ENCODE peak calls at places on chromosomes 1 and 21, in ten cellular contexts. S, W, X, E, C, J, A, Z, L and K are unnamed samples.
A peak's percentile ranks its signal among the peaks of the same experiment; 100 is the strongest.

GRCh38 chr1:9590945-9591668 is 2.4 kb downstream of the TMEM201 start:
- DNase-seq in Z (no peak), A (no peak), C (no peak), L (peak; percentile 11), J (no peak), S (no peak), E (no peak), X (no peak), W (peak; percentile 50), K (no peak)

GRCh38 chr1:30911061-30911954 is 2.8 kb upstream of the SDC3 start:
- DNase-seq in Z (no peak), E (peak; percentile 91), X (peak; percentile 74), C (peak; percentile 64), J (peak; percentile 83), L (peak; percentile 74), A (peak; percentile 54), S (peak; percentile 94), W (peak; percentile 86), K (peak; percentile 81)

GRCh38 chr1:30856260-30856790 is 52.2 kb downstream of the SDC3 start:
- DNase-seq in Z (no peak), J (peak; percentile 30), S (no peak), L (no peak), E (peak; percentile 28), W (no peak), A (no peak), X (no peak), C (no peak), K (no peak)

GRCh38 chr1:89550995-89551394 is 26.4 kb downstream of the LRRC8B start:
- DNase-seq in A (no peak), J (no peak), W (no peak), Z (no peak), X (no peak), C (no peak), E (no peak), L (no peak), S (peak; percentile 74), K (no peak)

GRCh38 chr1:62425041-62425440 is 11.8 kb upstream of the USP1 start:
- DNase-seq in S (peak; percentile 15), Z (no peak), J (no peak), L (no peak), E (no peak), W (no peak), A (no peak), C (no peak), X (no peak), K (no peak)

GRCh38 chr1:84339503-84339902 is 38.0 kb downstream of the SAMD13 start:
- DNase-seq in X (no peak), Z (no peak), C (peak; percentile 73), S (no peak), E (no peak), L (no peak), W (no peak), A (no peak), J (peak; percentile 11), K (no peak)

GRCh38 chr1:16156848-16157495 is 1.1 kb upstream of the EPHA2 start:
- DNase-seq in E (no peak), X (no peak), A (no peak), L (no peak), S (no peak), J (no peak), Z (no peak), W (no peak), C (peak; percentile 80), K (peak; percentile 51)

GRCh38 chr1:212514782-212515181 is 82.1 kb downstream of the NENF start:
- DNase-seq in C (no peak), S (no peak), W (no peak), J (no peak), A (no peak), L (no peak), Z (no peak), E (no peak), X (no peak), K (peak; percentile 25)

GRCh38 chr21:37370152-37371040 is 3.8 kb downstream of the DYRK1A start:
- DNase-seq in A (no peak), Z (no peak), L (peak; percentile 21), W (no peak), S (peak; percentile 77), E (no peak), C (peak; percentile 67), J (peak; percentile 32), X (no peak), K (no peak)

GRCh38 chr21:24369278-24369677 is 1238.0 kb downstream of the MRPL39 start:
- DNase-seq in W (no peak), S (no peak), E (no peak), L (no peak), A (no peak), X (no peak), J (no peak), Z (no peak), C (no peak), K (no peak)

GRCh38 chr21:24369751-24370150 is 1237.5 kb downstream of the MRPL39 start:
- DNase-seq in A (no peak), J (no peak), X (no peak), L (no peak), C (no peak), S (no peak), W (no peak), Z (no peak), E (no peak), K (no peak)

DNA sequence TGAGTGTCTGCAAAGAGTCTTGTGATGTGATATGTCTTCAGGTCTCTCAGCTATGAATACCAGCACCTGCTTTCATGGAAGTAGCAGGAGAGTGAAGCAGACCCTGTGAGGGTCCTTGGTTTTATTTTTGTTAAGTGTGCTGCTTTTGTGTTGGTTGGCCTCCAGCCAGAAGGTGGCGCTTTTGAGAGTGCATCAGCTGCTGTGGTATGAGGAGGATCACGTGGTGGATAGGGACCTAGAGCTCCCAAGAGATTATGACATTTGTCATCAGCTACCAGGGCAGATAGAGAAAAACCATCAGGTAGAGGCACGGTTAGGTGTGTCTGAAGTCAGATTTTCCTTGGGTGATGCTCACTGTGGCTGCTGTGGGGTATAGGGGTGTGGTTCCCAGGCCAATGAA is 1232.1 kb downstream of the MRPL39 start:
- DNase-seq in W (no peak), J (no peak), S (peak; percentile 9), L (no peak), X (no peak), Z (no peak), E (no peak), C (no peak), A (no peak), K (peak; percentile 4)
- TF ChIP-seq CTCF in W (no peak), J (no peak), S (no peak), L (peak; percentile 59), X (no peak), Z (no peak), E (no peak), C (no peak), A (no peak), K (no peak)

GRCh38 chr1:118459871-118460270 is 274.8 kb upstream of the SPAG17 start:
- DNase-seq in J (no peak), W (no peak), L (no peak), S (no peak), C (no peak), E (no peak), Z (no peak), X (no peak), A (no peak), K (no peak)

DNA sequence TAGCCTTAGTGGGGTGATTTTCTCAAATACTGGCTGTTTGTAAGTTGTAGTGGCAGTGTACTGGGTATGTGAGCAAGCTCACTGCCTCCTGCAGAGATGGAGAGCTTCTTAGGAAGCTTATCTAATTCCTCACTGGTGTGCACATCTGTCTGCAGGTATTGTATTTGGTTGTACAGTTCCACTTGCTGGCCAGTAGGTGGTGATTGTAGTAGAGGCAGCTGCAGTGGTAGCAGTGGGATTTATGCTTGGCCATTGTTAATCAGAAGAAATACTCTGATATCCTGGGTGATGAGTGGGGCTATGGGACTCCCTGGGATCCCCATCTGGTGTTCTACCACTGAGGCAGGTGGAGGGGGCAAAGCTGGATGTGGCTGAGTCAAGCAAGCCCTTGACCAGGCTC is 276.1 kb upstream of the SPAG17 start:
- DNase-seq in A (no peak), X (no peak), W (no peak), L (no peak), S (no peak), C (no peak), Z (no peak), J (peak; percentile 1), E (no peak), K (no peak)
- TF ChIP-seq CTCF in A (no peak), X (no peak), W (no peak), L (peak; percentile 45), S (no peak), C (peak; percentile 56), Z (no peak), J (peak; percentile 44), E (no peak), K (peak; percentile 49)

GRCh38 chr21:33390479-33390878 is 12.7 kb upstream of the IFNGR2 start:
- DNase-seq in Z (no peak), L (no peak), C (peak; percentile 84), S (no peak), J (no peak), X (no peak), W (no peak), E (no peak), A (no peak), K (no peak)

GRCh38 chr21:33383056-33383888 is 19.9 kb upstream of the IFNGR2 start:
- DNase-seq in J (peak; percentile 66), W (peak; percentile 88), S (peak; percentile 77), E (peak; percentile 78), C (peak; percentile 99), L (peak; percentile 96), X (no peak), A (peak; percentile 63), Z (no peak), K (no peak)

GRCh38 chr21:33384851-33385331 is 18.3 kb upstream of the IFNGR2 start:
- DNase-seq in X (no peak), C (no peak), Z (no peak), J (no peak), L (peak; percentile 28), E (no peak), W (no peak), A (no peak), S (no peak), K (no peak)

GRCh38 chr21:33388188-33388587 is 15.0 kb upstream of the IFNGR2 start:
- DNase-seq in A (no peak), E (no peak), W (no peak), L (no peak), Z (no peak), S (no peak), X (no peak), J (no peak), C (no peak), K (no peak)

GRCh38 chr21:33386222-33386784 is 16.9 kb upstream of the IFNGR2 start:
- DNase-seq in A (no peak), W (no peak), S (peak; percentile 87), L (peak; percentile 32), X (no peak), J (no peak), C (no peak), E (no peak), Z (no peak), K (peak; percentile 25)
- TF ChIP-seq CTCF in A (no peak), W (no peak), S (peak; percentile 73), L (peak; percentile 63), X (no peak), J (peak; percentile 20), C (no peak), E (no peak), Z (no peak), K (no peak)

GRCh38 chr1:211118407-211119102 is 15.4 kb downstream of the KCNH1 start:
- DNase-seq in W (no peak), C (no peak), A (no peak), S (no peak), E (no peak), X (no peak), Z (no peak), J (peak; percentile 29), L (no peak), K (no peak)
- TF ChIP-seq CTCF in W (no peak), C (no peak), A (no peak), S (no peak), E (no peak), X (no peak), Z (no peak), J (peak; percentile 19), L (no peak), K (no peak)